ENCODE peak calls at places on chromosome 18, in four cellular contexts. T is A549, W is K562, Y is H1. Z is an unnamed sample.

GRCh38 chr18:55300469-55301195 is 287.4 kb downstream of the TCF4 start:
- DNase-seq in T (no peak), W (peak; percentile 26), Y (no peak), Z (no peak)

GRCh38 chr18:36688020-36688965 is 140.5 kb downstream of the TPGS2 start:
- DNase-seq in T (peak; percentile 48), W (peak; percentile 74), Y (no peak), Z (peak; percentile 52)

GRCh38 chr18:27749189-27749588 is 427.7 kb downstream of the CDH2 start:
- DNase-seq in T (no peak), W (no peak), Y (no peak), Z (no peak)

GRCh38 chr18:26480897-26481795 is 67.2 kb downstream of the KCTD1 start:
- DNase-seq in T (peak; percentile 95), W (no peak), Y (no peak), Z (peak; percentile 5)

GRCh38 chr18:50218432-50219197 is 23.7 kb upstream of the MYO5B start:
- DNase-seq in T (peak; percentile 40), W (peak; percentile 17), Y (no peak), Z (peak; percentile 45)

GRCh38 chr18:37470986-37471385 is 94.6 kb downstream of the CELF4 start:
- DNase-seq in T (no peak), W (no peak), Y (no peak), Z (no peak)

GRCh38 chr18:39698436-39698835 is 2132.8 kb upstream of the CELF4 start:
- DNase-seq in T (no peak), W (no peak), Y (no peak), Z (no peak)

GRCh38 chr18:44392933-44393332 is 287.8 kb upstream of the SETBP1 start:
- DNase-seq in T (no peak), W (no peak), Y (no peak), Z (no peak)

GRCh38 chr18:58842978-58843661 is 21.6 kb upstream of the ZNF532 start:
- DNase-seq in T (no peak), W (no peak), Y (no peak), Z (no peak)

GRCh38 chr18:57803119-57803969 is at the start of gene ATP8B1:
- DNase-seq in T (peak; percentile 66), W (peak; percentile 11), Y (peak; percentile 56), Z (no peak)

GRCh38 chr18:9466911-9467310 is 8.4 kb upstream of the RALBP1 start:
- DNase-seq in T (no peak), W (no peak), Y (no peak), Z (no peak)

GRCh38 chr18:77071711-77072292 is 60.8 kb downstream of the MBP start:
- DNase-seq in T (peak; percentile 93), W (no peak), Y (no peak), Z (no peak)

GRCh38 chr18:39774957-39775582 is 2180.0 kb upstream of the PIK3C3 start:
- DNase-seq in T (no peak), W (no peak), Y (no peak), Z (no peak)

GRCh38 chr18:6202861-6203260 is 211.8 kb downstream of the L3MBTL4 start:
- DNase-seq in T (no peak), W (no peak), Y (no peak), Z (no peak)

GRCh38 chr18:58321986-58322385 is 278.0 kb downstream of the NEDD4L start:
- DNase-seq in T (peak; percentile 75), W (peak; percentile 83), Y (no peak), Z (peak; percentile 50)

GRCh38 chr18:10354241-10354811 is 100.1 kb upstream of the APCDD1 start:
- DNase-seq in T (no peak), W (no peak), Y (no peak), Z (no peak)

GRCh38 chr18:11040823-11041712 is 108.3 kb downstream of the PIEZO2 start:
- DNase-seq in T (peak; percentile 26), W (peak; percentile 47), Y (no peak), Z (peak; percentile 94)

GRCh38 chr18:12703714-12704113 is 872 bp downstream of the PSMG2 start:
- DNase-seq in T (peak; percentile 10), W (peak; percentile 34), Y (no peak), Z (no peak)

GRCh38 chr18:75280427-75281280 is 70.1 kb downstream of the TSHZ1 start:
- DNase-seq in T (no peak), W (no peak), Y (no peak), Z (no peak)

GRCh38 chr18:48539406-48540328 is 836 bp downstream of the CTIF start:
- DNase-seq in T (peak; percentile 39), W (peak; percentile 44), Y (no peak), Z (no peak)

GRCh38 chr18:44742126-44742525 is 61.4 kb downstream of the SETBP1 start:
- DNase-seq in T (no peak), W (no peak), Y (no peak), Z (no peak)

GRCh38 chr18:2150566-2150965 is 420.7 kb downstream of the METTL4 start:
- DNase-seq in T (no peak), W (no peak), Y (no peak), Z (no peak)

GRCh38 chr18:40904295-40904694 is 1050.7 kb upstream of the PIK3C3 start:
- DNase-seq in T (no peak), W (no peak), Y (no peak), Z (no peak)

GRCh38 chr18:12038082-12038660 is 55.5 kb upstream of the ANKRD62 start:
- DNase-seq in T (no peak), W (no peak), Y (no peak), Z (no peak)

GRCh38 chr18:24942144-24942543 is 409.8 kb downstream of the ZNF521 start:
- DNase-seq in T (no peak), W (no peak), Y (no peak), Z (no peak)

GRCh38 chr18:51998711-51999110 is 341.3 kb upstream of the DCC start:
- DNase-seq in T (no peak), W (no peak), Y (no peak), Z (no peak)

GRCh38 chr18:55603775-55604174 is 15.8 kb upstream of the TCF4 start:
- DNase-seq in T (no peak), W (no peak), Y (no peak), Z (no peak)

GRCh38 chr18:76351961-76352581 is 143.0 kb downstream of the ZNF516 start:
- DNase-seq in T (peak; percentile 24), W (no peak), Y (no peak), Z (peak; percentile 80)

GRCh38 chr18:73118121-73118816 is 250.5 kb upstream of the NETO1 start:
- DNase-seq in T (no peak), W (no peak), Y (no peak), Z (no peak)

GRCh38 chr18:66749030-66749429 is 145.1 kb upstream of the CDH19 start:
- DNase-seq in T (peak; percentile 29), W (no peak), Y (no peak), Z (peak; percentile 1)

GRCh38 chr18:31497711-31498449 is at the start of gene DSG2:
- DNase-seq in T (peak; percentile 63), W (peak; percentile 83), Y (peak; percentile 72), Z (peak; percentile 43)
- TF ChIP-seq MAFK in T (no peak), W (no peak), Y (no peak), Z (no peak)

DNA sequence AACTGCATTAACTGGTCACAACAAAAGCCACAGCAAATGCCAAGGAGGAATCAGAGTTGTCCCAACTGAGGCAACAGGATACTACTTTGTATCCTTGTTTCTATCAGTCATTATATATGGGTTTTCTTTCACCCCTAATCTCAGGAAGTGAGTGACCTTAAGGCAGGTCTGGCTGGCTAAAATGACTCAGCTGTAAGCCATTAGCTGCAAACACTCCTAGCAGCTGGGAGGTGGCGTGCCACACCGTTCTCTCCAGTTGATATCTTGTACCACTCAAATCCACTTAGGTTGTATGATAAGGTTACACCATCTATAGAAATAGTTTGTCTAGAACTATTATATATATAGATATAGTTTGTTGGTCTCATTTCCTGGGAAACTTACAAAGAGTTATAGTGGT is 171.1 kb upstream of the MC4R start:
- DNase-seq in T (no peak), W (no peak), Y (no peak), Z (no peak)
- TF ChIP-seq HDAC2 in T (no peak), W (no peak), Y (no peak), Z (no peak)

DNA sequence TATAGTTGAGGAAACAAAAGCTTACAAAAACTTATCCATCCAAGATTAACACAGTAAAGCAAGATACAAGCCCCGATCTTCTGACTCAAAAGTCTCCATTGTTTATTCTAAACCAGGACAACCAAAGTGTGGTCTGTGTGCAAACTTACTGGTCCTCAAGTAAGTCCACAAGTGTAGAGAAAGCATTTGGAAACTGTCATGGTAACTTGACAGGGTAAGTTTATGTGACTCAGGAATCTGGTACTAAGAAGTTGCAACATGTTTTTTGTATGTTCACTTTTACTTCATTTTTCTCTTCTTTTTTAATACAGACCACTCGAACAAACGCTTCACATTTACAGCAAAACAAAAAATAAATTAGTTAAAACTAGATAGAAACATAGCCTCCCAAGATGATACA is 9.4 kb downstream of the MBD2 start:
- DNase-seq in T (no peak), W (no peak), Y (no peak), Z (no peak)
- TF ChIP-seq MAFK in T (no peak), W (no peak), Y (no peak), Z (no peak)

DNA sequence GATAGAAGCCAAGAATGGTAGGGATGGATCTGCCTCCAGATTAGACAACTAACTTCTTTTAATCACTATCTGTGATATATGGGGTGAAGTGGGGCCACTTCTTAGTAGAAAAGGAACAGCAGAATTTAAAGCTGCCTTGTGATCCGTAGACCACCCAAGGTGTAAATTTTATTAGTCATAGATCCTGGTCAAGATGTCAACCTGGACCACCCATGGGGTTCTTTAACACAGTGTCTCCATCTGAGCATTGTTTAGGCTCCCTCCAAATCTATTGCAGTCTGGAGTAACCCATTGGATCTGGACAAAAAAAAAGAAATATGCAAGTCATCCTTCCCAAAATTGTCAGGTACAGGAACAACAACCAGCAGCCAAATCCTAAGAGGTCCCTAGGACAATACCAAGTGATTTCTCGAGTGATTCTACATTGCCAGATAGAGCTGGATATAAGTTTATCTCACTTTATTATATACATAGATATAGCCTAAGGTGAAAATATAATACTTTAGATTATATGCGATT is 33.0 kb upstream of the DTNA start:
- DNase-seq in T (no peak), W (no peak), Y (no peak), Z (no peak)
- TF ChIP-seq HDAC2 in T (no peak), W (no peak), Y (no peak), Z (no peak)

GRCh38 chr18:23824704-23825103 is 135.5 kb downstream of the LAMA3 start:
- DNase-seq in T (no peak), W (no peak), Y (no peak), Z (no peak)
- TF ChIP-seq MAFK in T (no peak), W (no peak), Y (no peak), Z (no peak)

DNA sequence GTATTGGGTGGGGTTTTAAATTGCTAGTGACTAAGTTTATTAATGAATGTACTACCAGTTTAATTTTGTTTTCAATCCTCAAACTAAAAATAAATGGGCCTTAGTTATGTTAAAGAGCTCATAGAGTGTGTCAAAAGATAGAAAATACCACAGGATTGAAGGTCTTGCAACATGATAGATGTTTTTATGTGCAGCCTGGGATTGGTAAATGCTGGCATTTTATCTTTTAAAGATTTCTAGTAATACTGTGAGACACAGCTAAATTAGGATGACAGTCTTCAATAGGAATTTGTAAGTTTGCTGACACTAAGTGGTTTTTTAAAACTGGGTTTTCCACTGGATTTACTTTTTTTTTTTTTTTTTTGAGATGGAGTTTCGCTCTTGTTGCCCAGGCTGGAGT is 122.3 kb downstream of the HAUS1 start:
- DNase-seq in T (no peak), W (no peak), Y (no peak), Z (no peak)
- TF ChIP-seq HDAC2 in T (no peak), W (no peak), Y (no peak), Z (no peak)

GRCh38 chr18:31876707-31877106 is 66.2 kb downstream of the TRAPPC8 start:
- DNase-seq in T (no peak), W (no peak), Y (no peak), Z (no peak)
- TF ChIP-seq MAFK in T (no peak), W (no peak), Y (no peak), Z (no peak)

Z was measured in HepG2.